ENCODE peak calls at places on chromosomes 6 and 20, in seven cellular contexts. Y, H, L, E, G, A and D are unnamed samples.

GRCh38 chr6:167272618-167273379 is 18.3 kb upstream of the UNC93A start:
- DNase-seq in G (no peak), L (no peak), H (no peak), E (no peak), A (no peak), Y (no peak), D (no peak)

GRCh38 chr20:39785252-39785917 is 823.2 kb downstream of the DHX35 start:
- DNase-seq in E (no peak), G (no peak), L (no peak), A (no peak), Y (no peak), H (no peak), D (no peak)

GRCh38 chr20:21315138-21315537 is 12.0 kb downstream of the XRN2 start:
- DNase-seq in H (no peak), A (no peak), G (no peak), Y (no peak), E (no peak), L (no peak), D (no peak)

GRCh38 chr20:46400253-46400652 is 6.2 kb downstream of the ELMO2 start:
- DNase-seq in L (no peak), E (no peak), A (peak), G (no peak), H (no peak), Y (peak), D (peak)

GRCh38 chr6:37860226-37860839 is 40.8 kb downstream of the ZFAND3 start:
- DNase-seq in E (peak), A (no peak), Y (peak), L (peak), H (no peak), G (no peak), D (no peak)

GRCh38 chr6:27836080-27836782 is 76.0 kb downstream of the OR2B2 start:
- DNase-seq in H (no peak), E (no peak), A (no peak), L (no peak), Y (no peak), G (no peak), D (no peak)

GRCh38 chr20:57401565-57401918 is 10.3 kb downstream of the RBM38 start:
- DNase-seq in G (peak), Y (no peak), A (no peak), H (no peak), E (no peak), L (no peak), D (no peak)

GRCh38 chr6:133956413-133957049 is 3.5 kb downstream of the TBPL1 start:
- DNase-seq in L (no peak), Y (no peak), G (no peak), H (no peak), A (no peak), E (no peak), D (no peak)

GRCh38 chr20:56736285-56736857 is 107.3 kb downstream of the TFAP2C start:
- DNase-seq in E (no peak), H (no peak), Y (no peak), G (peak), L (no peak), A (no peak), D (no peak)

GRCh38 chr6:78909391-78909790 is 42.0 kb downstream of the IRAK1BP1 start:
- DNase-seq in H (no peak), L (no peak), Y (no peak), E (no peak), G (no peak), A (peak), D (no peak)

GRCh38 chr6:3789896-3790558 is 38.5 kb upstream of the PXDC1 start:
- DNase-seq in L (no peak), E (no peak), A (no peak), Y (no peak), H (no peak), G (no peak), D (no peak)

GRCh38 chr6:2531426-2532208 is 219.1 kb downstream of the MYLK4 start:
- DNase-seq in L (no peak), E (no peak), A (peak), G (no peak), Y (no peak), H (no peak), D (no peak)

GRCh38 chr20:16476032-16476431 is 97.2 kb downstream of the KIF16B start:
- DNase-seq in A (no peak), L (no peak), G (no peak), E (peak), Y (peak), H (no peak), D (no peak)

GRCh38 chr6:12957321-12958051 is 240.9 kb downstream of the PHACTR1 start:
- DNase-seq in Y (peak), L (peak), A (no peak), G (peak), H (peak), E (peak), D (peak)
- H3K27ac ChIP-seq in Y (no peak), L (peak), A (peak), G (peak), H (peak), E (peak), D (peak)

GRCh38 chr6:115540077-115540869 is 520.4 kb downstream of the FRK start:
- DNase-seq in Y (no peak), A (no peak), H (no peak), G (no peak), E (no peak), L (no peak), D (no peak)

GRCh38 chr6:115545410-115545986 is 515.2 kb downstream of the FRK start:
- DNase-seq in L (no peak), A (no peak), Y (peak), H (no peak), G (peak), E (no peak), D (peak)

GRCh38 chr6:115539531-115539930 is 521.2 kb downstream of the FRK start:
- DNase-seq in A (no peak), G (no peak), H (no peak), Y (no peak), E (no peak), L (no peak), D (no peak)

GRCh38 chr6:115544765-115545409 is 515.8 kb downstream of the FRK start:
- DNase-seq in Y (no peak), A (no peak), G (peak), L (no peak), E (no peak), H (no peak), D (no peak)
- H3K27ac ChIP-seq in Y (no peak), A (no peak), G (no peak), L (no peak), E (no peak), H (no peak), D (no peak)

GRCh38 chr20:63434599-63435378 is 37.7 kb downstream of the KCNQ2 start:
- DNase-seq in H (peak), L (peak), G (no peak), A (peak), Y (peak), E (no peak), D (peak)
- H3K27ac ChIP-seq in H (no peak), L (no peak), G (no peak), A (no peak), Y (no peak), E (no peak), D (no peak)

GRCh38 chr6:39446909-39447308 is 124.4 kb upstream of the KCNK16 start:
- DNase-seq in L (no peak), A (no peak), G (no peak), E (no peak), H (no peak), Y (no peak), D (no peak)
- H3K27ac ChIP-seq in L (no peak), A (no peak), G (no peak), E (no peak), H (no peak), Y (no peak), D (no peak)